ENCODE peak calls at places on chromosomes 3 and 15, in ten cellular contexts. One of them, this sample, is unnamed.

GRCh38 chr3:13010770-13011169 is 62.5 kb downstream of the IQSEC1 start:
- DNase-seq in lower leg skin: no peak
- DNase-seq in tibial nerve: no peak
- DNase-seq in breast epithelium: no peak
- DNase-seq in spleen: no peak
- DNase-seq in suprapubic skin: no peak
- DNase-seq in ovary: no peak
- DNase-seq in sigmoid colon: no peak
- DNase-seq in GM12891: no peak
- DNase-seq in A549: no peak
- DNase-seq in this sample: no peak

GRCh38 chr15:39735120-39735717 is 47.4 kb downstream of the FSIP1 start:
- DNase-seq in ovary: no peak
- DNase-seq in suprapubic skin: no peak
- DNase-seq in lower leg skin: no peak
- DNase-seq in tibial nerve: no peak
- DNase-seq in A549: no peak
- DNase-seq in sigmoid colon: no peak
- DNase-seq in spleen: no peak
- DNase-seq in breast epithelium: no peak
- DNase-seq in GM12891: no peak
- DNase-seq in this sample: no peak

GRCh38 chr15:90286678-90287077 is 21.2 kb downstream of the NGRN start:
- DNase-seq in ovary: no peak
- DNase-seq in breast epithelium: no peak
- DNase-seq in spleen: no peak
- DNase-seq in A549: peak; percentile 55
- DNase-seq in suprapubic skin: no peak
- DNase-seq in tibial nerve: no peak
- DNase-seq in sigmoid colon: no peak
- DNase-seq in lower leg skin: no peak
- DNase-seq in GM12891: no peak
- DNase-seq in this sample: peak; percentile 68

GRCh38 chr15:89672221-89673161 is 6.7 kb downstream of the PLIN1 start:
- DNase-seq in sigmoid colon: no peak
- DNase-seq in GM12891: no peak
- DNase-seq in spleen: no peak
- DNase-seq in suprapubic skin: no peak
- DNase-seq in ovary: no peak
- DNase-seq in breast epithelium: no peak
- DNase-seq in A549: no peak
- DNase-seq in lower leg skin: peak; percentile 74
- DNase-seq in tibial nerve: peak; percentile 44
- DNase-seq in this sample: no peak

GRCh38 chr3:97265237-97266005 is 451.0 kb downstream of the EPHA6 start:
- DNase-seq in GM12891: no peak
- DNase-seq in A549: no peak
- DNase-seq in spleen: no peak
- DNase-seq in suprapubic skin: no peak
- DNase-seq in sigmoid colon: no peak
- DNase-seq in ovary: no peak
- DNase-seq in tibial nerve: no peak
- DNase-seq in breast epithelium: no peak
- DNase-seq in lower leg skin: no peak
- DNase-seq in this sample: no peak

GRCh38 chr3:42742688-42743087 is 30.4 kb downstream of the CCDC13 start:
- DNase-seq in suprapubic skin: no peak
- DNase-seq in ovary: no peak
- DNase-seq in lower leg skin: peak; percentile 74
- DNase-seq in A549: no peak
- DNase-seq in tibial nerve: no peak
- DNase-seq in breast epithelium: no peak
- DNase-seq in sigmoid colon: peak; percentile 51
- DNase-seq in spleen: no peak
- DNase-seq in GM12891: no peak
- DNase-seq in this sample: no peak

GRCh38 chr3:61938878-61939549 is 377.6 kb downstream of the PTPRG start:
- DNase-seq in sigmoid colon: no peak
- DNase-seq in GM12891: no peak
- DNase-seq in A549: no peak
- DNase-seq in lower leg skin: no peak
- DNase-seq in tibial nerve: no peak
- DNase-seq in suprapubic skin: no peak
- DNase-seq in ovary: no peak
- DNase-seq in spleen: no peak
- DNase-seq in breast epithelium: no peak
- DNase-seq in this sample: no peak

GRCh38 chr3:27511724-27512422 is 27.7 kb upstream of the SLC4A7 start:
- DNase-seq in suprapubic skin: no peak
- DNase-seq in sigmoid colon: no peak
- DNase-seq in ovary: no peak
- DNase-seq in tibial nerve: no peak
- DNase-seq in lower leg skin: no peak
- DNase-seq in GM12891: no peak
- DNase-seq in spleen: no peak
- DNase-seq in A549: no peak
- DNase-seq in breast epithelium: no peak
- DNase-seq in this sample: no peak

GRCh38 chr3:56596441-56596840 is 39.5 kb downstream of the CCDC66 start:
- DNase-seq in tibial nerve: no peak
- DNase-seq in GM12891: no peak
- DNase-seq in ovary: no peak
- DNase-seq in suprapubic skin: no peak
- DNase-seq in A549: no peak
- DNase-seq in spleen: no peak
- DNase-seq in lower leg skin: no peak
- DNase-seq in sigmoid colon: no peak
- DNase-seq in breast epithelium: no peak
- DNase-seq in this sample: no peak

GRCh38 chr15:42140383-42141070 is 15.9 kb downstream of the PLA2G4F start:
- DNase-seq in lower leg skin: peak; percentile 70
- DNase-seq in ovary: no peak
- DNase-seq in tibial nerve: no peak
- DNase-seq in suprapubic skin: peak; percentile 53
- DNase-seq in breast epithelium: no peak
- DNase-seq in spleen: peak; percentile 36
- DNase-seq in A549: no peak
- DNase-seq in sigmoid colon: peak; percentile 36
- DNase-seq in GM12891: no peak
- DNase-seq in this sample: peak; percentile 15

GRCh38 chr15:75206803-75207617 is 5.3 kb downstream of the C15orf39 start:
- DNase-seq in GM12891: no peak
- DNase-seq in sigmoid colon: no peak
- DNase-seq in suprapubic skin: no peak
- DNase-seq in breast epithelium: no peak
- DNase-seq in A549: no peak
- DNase-seq in ovary: no peak
- DNase-seq in spleen: no peak
- DNase-seq in lower leg skin: no peak
- DNase-seq in tibial nerve: no peak
- DNase-seq in this sample: no peak
- TF ChIP-seq POLR2A in GM12891: no peak
- TF ChIP-seq POLR2A in sigmoid colon: no peak
- TF ChIP-seq POLR2A in suprapubic skin: no peak
- TF ChIP-seq POLR2A in breast epithelium: no peak
- TF ChIP-seq POLR2A in A549: no peak
- TF ChIP-seq POLR2A in ovary: no peak
- TF ChIP-seq POLR2A in spleen: no peak
- TF ChIP-seq POLR2A in lower leg skin: no peak
- TF ChIP-seq POLR2A in tibial nerve: no peak
- TF ChIP-seq POLR2A in this sample: no peak

GRCh38 chr3:5029715-5030114 is 50.5 kb downstream of the BHLHE40 start:
- DNase-seq in A549: no peak
- DNase-seq in suprapubic skin: no peak
- DNase-seq in lower leg skin: no peak
- DNase-seq in tibial nerve: no peak
- DNase-seq in GM12891: no peak
- DNase-seq in ovary: no peak
- DNase-seq in sigmoid colon: no peak
- DNase-seq in breast epithelium: no peak
- DNase-seq in spleen: no peak
- DNase-seq in this sample: no peak

GRCh38 chr3:5022187-5022965 is 43.1 kb downstream of the BHLHE40 start:
- DNase-seq in ovary: no peak
- DNase-seq in suprapubic skin: no peak
- DNase-seq in sigmoid colon: no peak
- DNase-seq in lower leg skin: no peak
- DNase-seq in GM12891: peak; percentile 62
- DNase-seq in A549: no peak
- DNase-seq in breast epithelium: no peak
- DNase-seq in spleen: no peak
- DNase-seq in tibial nerve: no peak
- DNase-seq in this sample: no peak

GRCh38 chr3:5022966-5023776 is 43.9 kb downstream of the BHLHE40 start:
- DNase-seq in A549: peak; percentile 93
- DNase-seq in suprapubic skin: no peak
- DNase-seq in spleen: no peak
- DNase-seq in breast epithelium: no peak
- DNase-seq in ovary: peak; percentile 70
- DNase-seq in lower leg skin: no peak
- DNase-seq in sigmoid colon: peak; percentile 87
- DNase-seq in tibial nerve: no peak
- DNase-seq in GM12891: no peak
- DNase-seq in this sample: no peak

GRCh38 chr3:5023777-5024346 is 44.6 kb downstream of the BHLHE40 start:
- DNase-seq in suprapubic skin: no peak
- DNase-seq in sigmoid colon: peak; percentile 45
- DNase-seq in A549: no peak
- DNase-seq in ovary: no peak
- DNase-seq in tibial nerve: no peak
- DNase-seq in lower leg skin: no peak
- DNase-seq in spleen: no peak
- DNase-seq in breast epithelium: no peak
- DNase-seq in GM12891: no peak
- DNase-seq in this sample: no peak

GRCh38 chr3:5026046-5026362 is 46.8 kb downstream of the BHLHE40 start:
- DNase-seq in spleen: no peak
- DNase-seq in suprapubic skin: no peak
- DNase-seq in ovary: no peak
- DNase-seq in A549: no peak
- DNase-seq in GM12891: no peak
- DNase-seq in tibial nerve: no peak
- DNase-seq in sigmoid colon: no peak
- DNase-seq in lower leg skin: no peak
- DNase-seq in breast epithelium: no peak
- DNase-seq in this sample: no peak
- TF ChIP-seq POLR2A in spleen: no peak
- TF ChIP-seq POLR2A in suprapubic skin: no peak
- TF ChIP-seq POLR2A in ovary: no peak
- TF ChIP-seq POLR2A in A549: no peak
- TF ChIP-seq POLR2A in GM12891: no peak
- TF ChIP-seq POLR2A in tibial nerve: no peak
- TF ChIP-seq POLR2A in sigmoid colon: no peak
- TF ChIP-seq POLR2A in lower leg skin: no peak
- TF ChIP-seq POLR2A in breast epithelium: no peak
- TF ChIP-seq POLR2A in this sample: no peak

GRCh38 chr15:77420610-77421369 is at the start of gene HMG20A:
- DNase-seq in breast epithelium: peak; percentile 55
- DNase-seq in suprapubic skin: peak; percentile 77
- DNase-seq in A549: peak; percentile 80
- DNase-seq in lower leg skin: peak; percentile 89
- DNase-seq in sigmoid colon: peak; percentile 80
- DNase-seq in spleen: peak; percentile 90
- DNase-seq in ovary: peak; percentile 83
- DNase-seq in GM12891: peak; percentile 30
- DNase-seq in tibial nerve: peak; percentile 44
- DNase-seq in this sample: peak; percentile 93
- TF ChIP-seq POLR2A in breast epithelium: peak; percentile 36
- TF ChIP-seq POLR2A in suprapubic skin: peak; percentile 19
- TF ChIP-seq POLR2A in A549: peak; percentile 66
- TF ChIP-seq POLR2A in lower leg skin: no peak
- TF ChIP-seq POLR2A in sigmoid colon: no peak
- TF ChIP-seq POLR2A in spleen: no peak
- TF ChIP-seq POLR2A in ovary: peak; percentile 61
- TF ChIP-seq POLR2A in GM12891: peak; percentile 83
- TF ChIP-seq POLR2A in tibial nerve: no peak
- TF ChIP-seq POLR2A in this sample: peak; percentile 57

GRCh38 chr15:52005748-52006701 is 13.0 kb upstream of the MAPK6 start:
- DNase-seq in suprapubic skin: no peak
- DNase-seq in tibial nerve: no peak
- DNase-seq in GM12891: no peak
- DNase-seq in ovary: no peak
- DNase-seq in breast epithelium: no peak
- DNase-seq in lower leg skin: no peak
- DNase-seq in A549: no peak
- DNase-seq in sigmoid colon: no peak
- DNase-seq in spleen: no peak
- DNase-seq in this sample: peak; percentile 47

GRCh38 chr15:52006702-52007340 is 12.2 kb upstream of the MAPK6 start:
- DNase-seq in lower leg skin: no peak
- DNase-seq in tibial nerve: no peak
- DNase-seq in ovary: no peak
- DNase-seq in spleen: no peak
- DNase-seq in sigmoid colon: no peak
- DNase-seq in GM12891: no peak
- DNase-seq in A549: no peak
- DNase-seq in breast epithelium: no peak
- DNase-seq in suprapubic skin: no peak
- DNase-seq in this sample: no peak

GRCh38 chr15:52010633-52011595 is 8.1 kb upstream of the MAPK6 start:
- DNase-seq in sigmoid colon: peak; percentile 77
- DNase-seq in lower leg skin: no peak
- DNase-seq in suprapubic skin: no peak
- DNase-seq in A549: no peak
- DNase-seq in breast epithelium: peak; percentile 68
- DNase-seq in spleen: no peak
- DNase-seq in tibial nerve: no peak
- DNase-seq in ovary: no peak
- DNase-seq in GM12891: no peak
- DNase-seq in this sample: no peak

GRCh38 chr15:52008326-52008697 is 10.7 kb upstream of the MAPK6 start:
- DNase-seq in GM12891: no peak
- DNase-seq in breast epithelium: no peak
- DNase-seq in suprapubic skin: no peak
- DNase-seq in tibial nerve: no peak
- DNase-seq in sigmoid colon: no peak
- DNase-seq in lower leg skin: no peak
- DNase-seq in spleen: no peak
- DNase-seq in A549: no peak
- DNase-seq in ovary: no peak
- DNase-seq in this sample: no peak

GRCh38 chr15:52008698-52009434 is 10.2 kb upstream of the MAPK6 start:
- DNase-seq in ovary: no peak
- DNase-seq in A549: no peak
- DNase-seq in spleen: no peak
- DNase-seq in tibial nerve: no peak
- DNase-seq in breast epithelium: no peak
- DNase-seq in lower leg skin: no peak
- DNase-seq in suprapubic skin: no peak
- DNase-seq in sigmoid colon: no peak
- DNase-seq in GM12891: no peak
- DNase-seq in this sample: no peak
- TF ChIP-seq POLR2A in ovary: no peak
- TF ChIP-seq POLR2A in A549: no peak
- TF ChIP-seq POLR2A in spleen: no peak
- TF ChIP-seq POLR2A in tibial nerve: no peak
- TF ChIP-seq POLR2A in breast epithelium: no peak
- TF ChIP-seq POLR2A in lower leg skin: no peak
- TF ChIP-seq POLR2A in suprapubic skin: no peak
- TF ChIP-seq POLR2A in sigmoid colon: no peak
- TF ChIP-seq POLR2A in GM12891: no peak
- TF ChIP-seq POLR2A in this sample: no peak

GRCh38 chr3:127369356-127369935 is 81.6 kb upstream of the PRR20G start:
- DNase-seq in sigmoid colon: no peak
- DNase-seq in A549: no peak
- DNase-seq in spleen: peak; percentile 53
- DNase-seq in tibial nerve: no peak
- DNase-seq in breast epithelium: no peak
- DNase-seq in ovary: no peak
- DNase-seq in suprapubic skin: no peak
- DNase-seq in lower leg skin: peak; percentile 60
- DNase-seq in GM12891: no peak
- DNase-seq in this sample: no peak
- TF ChIP-seq POLR2A in sigmoid colon: no peak
- TF ChIP-seq POLR2A in A549: no peak
- TF ChIP-seq POLR2A in spleen: no peak
- TF ChIP-seq POLR2A in tibial nerve: no peak
- TF ChIP-seq POLR2A in breast epithelium: no peak
- TF ChIP-seq POLR2A in ovary: no peak
- TF ChIP-seq POLR2A in suprapubic skin: no peak
- TF ChIP-seq POLR2A in lower leg skin: no peak
- TF ChIP-seq POLR2A in GM12891: no peak
- TF ChIP-seq POLR2A in this sample: no peak